ENCODE peak calls at places on chromosomes 13 and 19, in nine cellular contexts. C is hepatocyte, N is Karpas-422, Q is PC-3, D is GM23248, P is SK-N-SH, M is HCT116, I is GM23338, K is OCI-LY7. V is an unnamed sample.

GRCh38 chr19:42512130-42512636 is 16.1 kb downstream of the CEACAM1 start:
- DNase-seq in C (no peak), N (no peak), Q (no peak), D (no peak), P (no peak), M (no peak), I (no peak), K (no peak), V (no peak)

GRCh38 chr13:106096661-106097092 is 438.8 kb downstream of the EFNB2 start:
- DNase-seq in C (peak; percentile 47), N (no peak), Q (peak; percentile 90), D (no peak), P (no peak), M (peak; percentile 86), I (no peak), K (no peak), V (peak; percentile 9)

GRCh38 chr13:51942189-51942588 is 69.1 kb downstream of the ATP7B start:
- DNase-seq in C (no peak), N (no peak), Q (peak; percentile 54), D (no peak), P (no peak), M (peak; percentile 19), I (no peak), K (no peak), V (peak; percentile 43)

GRCh38 chr13:113907637-113908617 is 44.1 kb upstream of the GAS6 start:
- DNase-seq in C (peak; percentile 39), N (no peak), Q (no peak), D (peak; percentile 79), P (no peak), M (no peak), I (no peak), K (no peak), V (no peak)

GRCh38 chr13:102847272-102848234 is 1.7 kb downstream of the ERCC5 start:
- DNase-seq in C (peak; percentile 40), N (peak; percentile 81), Q (peak; percentile 26), D (peak; percentile 78), P (peak; percentile 17), M (peak; percentile 19), I (peak; percentile 59), K (peak; percentile 34), V (no peak)

GRCh38 chr19:54875506-54875905 is 1.5 kb downstream of the FCAR start:
- DNase-seq in C (no peak), N (peak; percentile 39), Q (no peak), D (no peak), P (no peak), M (no peak), I (no peak), K (peak; percentile 19), V (no peak)

GRCh38 chr13:87661471-87661870 is 9.7 kb upstream of the SLITRK5 start:
- DNase-seq in C (no peak), N (no peak), Q (peak; percentile 70), D (no peak), P (no peak), M (no peak), I (no peak), K (no peak), V (no peak)

GRCh38 chr13:59532405-59532804 is 631.3 kb downstream of the DIAPH3 start:
- DNase-seq in C (no peak), N (no peak), Q (peak; percentile 52), D (no peak), P (no peak), M (no peak), I (no peak), K (no peak), V (no peak)

GRCh38 chr13:40206241-40207109 is 460.0 kb downstream of the FOXO1 start:
- DNase-seq in C (no peak), N (peak; percentile 66), Q (peak; percentile 64), D (peak; percentile 25), P (no peak), M (no peak), I (no peak), K (peak; percentile 82), V (no peak)

GRCh38 chr19:35773020-35773809 is 2.1 kb upstream of the ARHGAP33 start:
- DNase-seq in C (no peak), N (peak; percentile 59), Q (no peak), D (peak; percentile 76), P (no peak), M (no peak), I (no peak), K (no peak), V (no peak)

GRCh38 chr19:35766571-35767104 is 8.7 kb downstream of the PROSER3 start:
- DNase-seq in C (no peak), N (no peak), Q (no peak), D (no peak), P (no peak), M (no peak), I (no peak), K (no peak), V (no peak)

GRCh38 chr19:35767288-35768081 is 7.9 kb upstream of the ARHGAP33 start:
- DNase-seq in C (peak; percentile 46), N (peak; percentile 61), Q (no peak), D (no peak), P (peak; percentile 59), M (no peak), I (peak; percentile 94), K (no peak), V (no peak)

GRCh38 chr19:35764432-35765315 is 6.7 kb downstream of the PROSER3 start:
- DNase-seq in C (no peak), N (no peak), Q (no peak), D (no peak), P (no peak), M (no peak), I (no peak), K (no peak), V (no peak)

GRCh38 chr19:35768082-35768421 is 7.3 kb upstream of the ARHGAP33 start:
- DNase-seq in C (no peak), N (no peak), Q (no peak), D (no peak), P (no peak), M (no peak), I (no peak), K (no peak), V (no peak)
- H3K9me2 ChIP-seq in C (no peaks in the 10 kb centered on the region), N (no peaks in the 10 kb centered on the region), Q (no peaks in the 10 kb centered on the region), D (no peaks in the 10 kb centered on the region), P (no peaks in the 10 kb centered on the region), M (no peaks in the 10 kb centered on the region), I (no peaks in the 10 kb centered on the region), K (no peaks in the 10 kb centered on the region), V (no peaks in the 10 kb centered on the region)

GRCh38 chr19:13741893-13742292 is 22.4 kb upstream of the MRI1 start:
- DNase-seq in C (no peak), N (no peak), Q (no peak), D (no peak), P (no peak), M (no peak), I (no peak), K (no peak), V (no peak)

GRCh38 chr19:13732337-13732736 is 32.0 kb upstream of the MRI1 start:
- DNase-seq in C (no peak), N (no peak), Q (no peak), D (no peak), P (no peak), M (no peak), I (no peak), K (no peak), V (no peak)

GRCh38 chr19:13734751-13735150 is 29.6 kb upstream of the MRI1 start:
- DNase-seq in C (no peak), N (no peak), Q (peak; percentile 50), D (no peak), P (no peak), M (no peak), I (no peak), K (no peak), V (no peak)

GRCh38 chr19:13742756-13743155 is 21.6 kb upstream of the MRI1 start:
- DNase-seq in C (no peak), N (no peak), Q (peak; percentile 75), D (peak; percentile 56), P (no peak), M (no peak), I (no peak), K (no peak), V (peak; percentile 80)

GRCh38 chr19:13738073-13738472 is 26.2 kb upstream of the MRI1 start:
- DNase-seq in C (no peak), N (no peak), Q (no peak), D (no peak), P (no peak), M (no peak), I (no peak), K (no peak), V (no peak)
- H3K9me2 ChIP-seq in C (no peaks in the 10 kb centered on the region), N (no peaks in the 10 kb centered on the region), Q (no peaks in the 10 kb centered on the region), D (no peaks in the 10 kb centered on the region), P (no peaks in the 10 kb centered on the region), M (no peaks in the 10 kb centered on the region), I (no peaks in the 10 kb centered on the region), K (no peaks in the 10 kb centered on the region), V (no peaks in the 10 kb centered on the region)

DNA sequence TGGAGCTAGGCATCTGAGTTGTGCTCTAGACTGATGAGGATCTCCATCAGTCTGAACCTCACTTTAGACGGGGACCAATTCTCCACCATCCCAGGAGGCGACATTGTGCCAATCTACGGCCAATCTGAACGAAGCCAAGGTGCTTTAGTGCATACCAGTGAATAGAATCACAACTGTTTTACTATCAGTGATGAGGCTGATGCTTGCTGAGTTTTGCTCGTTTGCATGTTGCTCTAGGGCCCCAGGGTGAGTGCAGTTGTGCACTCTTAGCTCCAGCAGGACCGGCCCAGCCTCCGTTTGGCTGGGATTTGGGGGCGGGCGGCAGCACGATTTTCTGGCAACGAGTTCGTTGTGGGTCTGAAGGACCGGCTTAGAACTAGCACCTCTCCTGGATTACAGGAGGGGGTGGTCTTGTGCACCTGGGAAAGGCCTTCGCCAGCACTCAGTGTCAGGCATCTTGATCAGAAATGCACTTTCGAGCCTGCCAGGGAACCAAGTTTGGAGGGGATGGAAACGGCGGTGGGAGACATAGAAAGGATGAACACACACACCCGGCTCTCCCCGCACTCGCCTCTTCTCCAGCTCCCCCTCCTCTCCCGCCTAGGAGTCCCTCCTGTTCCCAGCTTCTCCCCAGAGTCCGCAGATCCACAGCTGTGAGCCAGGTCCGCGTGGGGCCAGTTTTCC is 4.4 kb downstream of the GSX1 start:
- DNase-seq in C (no peak), N (no peak), Q (no peak), D (no peak), P (no peak), M (no peak), I (peak; percentile 65), K (no peak), V (no peak)
- H3K9me2 ChIP-seq in C (no peaks in the 10 kb centered on the region), N (no peaks in the 10 kb centered on the region), Q (no peaks in the 10 kb centered on the region), D (no peaks in the 10 kb centered on the region), P (no peaks in the 10 kb centered on the region), M (no peaks in the 10 kb centered on the region), I (no peaks in the 10 kb centered on the region), K (no peaks in the 10 kb centered on the region), V (no peaks in the 10 kb centered on the region)

GRCh38 chr13:33205804-33206221 is 79.7 kb downstream of the STARD13 start:
- DNase-seq in C (no peak), N (no peak), Q (no peak), D (no peak), P (peak; percentile 33), M (no peak), I (peak; percentile 32), K (no peak), V (no peak)

GRCh38 chr13:33206425-33206824 is 79.1 kb downstream of the STARD13 start:
- DNase-seq in C (no peak), N (no peak), Q (peak; percentile 30), D (peak; percentile 79), P (no peak), M (no peak), I (no peak), K (no peak), V (no peak)

GRCh38 chr13:33206945-33207615 is 78.5 kb downstream of the STARD13 start:
- DNase-seq in C (no peak), N (no peak), Q (no peak), D (no peak), P (no peak), M (no peak), I (no peak), K (no peak), V (no peak)

GRCh38 chr13:33207616-33207964 is 78.0 kb downstream of the STARD13 start:
- DNase-seq in C (peak; percentile 52), N (no peak), Q (no peak), D (peak; percentile 92), P (no peak), M (no peak), I (no peak), K (no peak), V (no peak)

GRCh38 chr13:33208290-33208990 is 77.1 kb downstream of the STARD13 start:
- DNase-seq in C (peak; percentile 34), N (no peak), Q (no peak), D (peak; percentile 15), P (no peak), M (no peak), I (no peak), K (no peak), V (no peak)
- H3K9me2 ChIP-seq in C (no peaks in the 10 kb centered on the region), N (no peaks in the 10 kb centered on the region), Q (no peaks in the 10 kb centered on the region), D (no peaks in the 10 kb centered on the region), P (no peaks in the 10 kb centered on the region), M (no peaks in the 10 kb centered on the region), I (no peaks in the 10 kb centered on the region), K (no peaks in the 10 kb centered on the region), V (no peaks in the 10 kb centered on the region)